ENCODE peak calls at places on chromosome 22, in six cellular contexts. B is brain microvascular endothelial cell; C is AG09319; F is upper lobe of right lung; H is H4; V is stimulated activated CD4-positive, alpha-beta T cell treated with anti-CD3 and anti-CD28 coated beads, Interleukin-4, amount 100 ng/mL, for 24 hours. A is an unnamed sample.

GRCh38 chr22:46240073-46240472 is 10.0 kb downstream of the CDPF1 start:
- DNase-seq in B (no peak), H (no peak), V (no peak), F (no peak), C (no peak), A (no peak)

GRCh38 chr22:35977136-35977535 is 51.5 kb downstream of the RBFOX2 start:
- DNase-seq in V (no peak), F (no peak), B (peak), H (no peak), C (no peak), A (no peak)

GRCh38 chr22:22714600-22715361 is 70.4 kb downstream of the GGTLC2 start:
- DNase-seq in C (no peak), F (no peak), V (no peak), H (no peak), B (no peak), A (no peak)

GRCh38 chr22:20013382-20013871 is 3.2 kb downstream of the ARVCF start:
- DNase-seq in V (peak), H (no peak), F (peak), C (no peak), B (peak), A (peak)

GRCh38 chr22:45552017-45552411 is 49.3 kb downstream of the FBLN1 start:
- DNase-seq in F (no peak), V (no peak), C (no peak), B (no peak), H (no peak), A (no peak)

GRCh38 chr22:30290679-30291333 is 1.5 kb upstream of the CASTOR1 start:
- DNase-seq in B (peak), C (no peak), H (peak), V (no peak), F (peak), A (peak)

GRCh38 chr22:29308148-29308790 is 1.8 kb downstream of the GAS2L1 start:
- DNase-seq in B (no peak), H (no peak), V (no peak), F (no peak), C (no peak), A (no peak)

GRCh38 chr22:37905534-37906363 is at the start of gene MICALL1:
- DNase-seq in B (peak), H (peak), V (peak), F (peak), C (peak), A (peak)

GRCh38 chr22:32723632-32724031 is 77.9 kb upstream of the TIMP3 start:
- DNase-seq in B (peak), C (peak), F (peak), H (peak), V (peak), A (peak)

GRCh38 chr22:50523806-50524663 is 1.4 kb downstream of the SCO2 start:
- DNase-seq in B (no peak), F (no peak), H (no peak), V (no peak), C (no peak), A (no peak)

GRCh38 chr22:27084130-27084529 is 426.7 kb downstream of the MIAT start:
- DNase-seq in C (no peak), F (no peak), B (no peak), V (no peak), H (no peak), A (no peak)

GRCh38 chr22:44809456-44809855 is 57.1 kb downstream of the ARHGAP8 start:
- DNase-seq in B (no peak), H (no peak), C (no peak), F (no peak), V (no peak), A (no peak)

GRCh38 chr22:32311551-32312071 is 46.1 kb upstream of the RFPL3 start:
- DNase-seq in B (no peak), F (peak), V (no peak), H (no peak), C (no peak), A (no peak)

GRCh38 chr22:45164217-45165123 is 745 bp downstream of the NUP50 start:
- DNase-seq in H (no peak), F (peak), C (no peak), V (peak), B (no peak), A (peak)

GRCh38 chr22:47083379-47083986 is 321.0 kb downstream of the TBC1D22A start:
- DNase-seq in B (no peak), C (no peak), H (no peak), V (no peak), F (no peak), A (no peak)

GRCh38 chr22:43843783-43844530 is 18.4 kb downstream of the SULT4A1 start:
- DNase-seq in B (no peak), F (no peak), H (no peak), C (no peak), V (no peak), A (no peak)

GRCh38 chr22:38824587-38824986 is 19.2 kb downstream of the NPTXR start:
- DNase-seq in V (peak), C (peak), H (peak), B (peak), F (no peak), A (peak)

GRCh38 chr22:47419239-47419638 is 656.8 kb downstream of the TBC1D22A start:
- DNase-seq in H (no peak), B (no peak), C (no peak), V (no peak), F (no peak), A (no peak)

GRCh38 chr22:41491379-41492100 is 22.6 kb downstream of the ACO2 start:
- DNase-seq in H (no peak), V (no peak), F (no peak), C (no peak), B (no peak), A (no peak)

GRCh38 chr22:30872282-30873041 is 96.1 kb downstream of the MORC2 start:
- DNase-seq in H (no peak), B (no peak), F (peak), C (no peak), V (no peak), A (no peak)

GRCh38 chr22:40826984-40827741 is 8.0 kb upstream of the SLC25A17 start:
- DNase-seq in C (no peak), V (no peak), F (no peak), H (no peak), B (no peak), A (no peak)

GRCh38 chr22:42500164-42500835 is 19.3 kb downstream of the RRP7A start:
- DNase-seq in V (peak), F (peak), B (peak), H (no peak), C (peak), A (peak)

GRCh38 chr22:19984851-19985811 is 31.5 kb downstream of the ARVCF start:
- DNase-seq in V (no peak), B (no peak), F (no peak), C (no peak), H (no peak), A (no peak)

GRCh38 chr22:36171941-36172340 is 11.4 kb upstream of the APOL3 start:
- DNase-seq in C (no peak), H (no peak), V (no peak), B (no peak), F (no peak), A (no peak)

GRCh38 chr22:30195245-30196140 is 51.1 kb downstream of the LIF start:
- DNase-seq in B (peak), H (no peak), V (no peak), F (no peak), C (no peak), A (no peak)

GRCh38 chr22:49959782-49960158 is 802 bp upstream of the PIM3 start:
- DNase-seq in H (no peak), V (no peak), C (no peak), B (no peak), F (no peak), A (peak)

GRCh38 chr22:47163481-47163875 is 401.0 kb downstream of the TBC1D22A start:
- DNase-seq in H (no peak), B (no peak), C (no peak), V (no peak), F (peak), A (no peak)

GRCh38 chr22:43824724-43825485 is 12.8 kb upstream of the EFCAB6 start:
- DNase-seq in F (peak), B (no peak), V (no peak), C (no peak), H (no peak), A (no peak)

A was measured in body of pancreas.